ENCODE peak calls at places on chromosomes 4 and X, in six cellular contexts. Z is GM12878, S is SK-N-SH, L is H1, N is HepG2, H is HCT116. W is an unnamed sample.

GRCh38 chr4:10873809-10874208 is 189.2 kb upstream of the CLNK start:
- DNase-seq in Z (no peak), S (no peak), L (no peak), N (no peak), H (no peak), W (no peak)

GRCh38 chrX:13498220-13498619 is 71.2 kb upstream of the EGFL6 start:
- DNase-seq in Z (no peak), S (no peak), L (no peak), N (no peak), H (no peak), W (no peak)

GRCh38 chr4:168549145-168549544 is 52.3 kb downstream of the PALLD start:
- DNase-seq in Z (no peak), S (no peak), L (no peak), N (no peak), H (no peak), W (no peak)

GRCh38 chr4:4914059-4914820 is 54.8 kb downstream of the MSX1 start:
- DNase-seq in Z (no peak), S (no peak), L (no peak), N (no peak), H (no peak), W (peak; percentile 7)

GRCh38 chr4:21802406-21802805 is 146.2 kb downstream of the KCNIP4 start:
- DNase-seq in Z (no peak), S (no peak), L (no peak), N (no peak), H (no peak), W (no peak)

GRCh38 chr4:4852591-4853362 is 6.7 kb upstream of the MSX1 start:
- DNase-seq in Z (no peak), S (peak; percentile 79), L (no peak), N (no peak), H (no peak), W (no peak)

GRCh38 chrX:19804168-19804567 is 83.2 kb downstream of the SH3KBP1 start:
- DNase-seq in Z (no peak), S (no peak), L (no peak), N (no peak), H (no peak), W (no peak)

GRCh38 chrX:148582353-148582752 is 81.9 kb downstream of the AFF2 start:
- DNase-seq in Z (no peak), S (no peak), L (no peak), N (no peak), H (no peak), W (no peak)

GRCh38 chrX:29721152-29721551 is 494.2 kb upstream of the MAGEB2 start:
- DNase-seq in Z (no peak), S (no peak), L (no peak), N (no peak), H (no peak), W (no peak)

GRCh38 chrX:130756233-130756632 is 146.8 kb downstream of the ENOX2 start:
- DNase-seq in Z (no peak), S (no peak), L (no peak), N (no peak), H (no peak), W (no peak)

GRCh38 chrX:23478056-23478455 is 143.4 kb downstream of the PTCHD1 start:
- DNase-seq in Z (no peak), S (no peak), L (no peak), N (no peak), H (no peak), W (no peak)

GRCh38 chr4:156790866-156791265 is 180.7 kb downstream of the PDGFC start:
- DNase-seq in Z (no peak), S (no peak), L (no peak), N (peak; percentile 53), H (no peak), W (no peak)

GRCh38 chr4:161003418-161004057 is 1160.3 kb downstream of the FSTL5 start:
- DNase-seq in Z (no peak), S (no peak), L (no peak), N (no peak), H (no peak), W (no peak)

GRCh38 chr4:57265831-57266582 is 155.8 kb upstream of the IGFBP7 start:
- DNase-seq in Z (no peak), S (no peak), L (peak; percentile 36), N (no peak), H (no peak), W (no peak)

GRCh38 chr4:68498413-68499007 is 51.2 kb downstream of the TMPRSS11E start:
- DNase-seq in Z (peak; percentile 30), S (peak; percentile 33), L (peak; percentile 10), N (peak; percentile 78), H (peak; percentile 53), W (peak; percentile 53)

GRCh38 chrX:96771500-96771899 is 86.9 kb downstream of the DIAPH2 start:
- DNase-seq in Z (no peak), S (no peak), L (no peak), N (no peak), H (no peak), W (no peak)

GRCh38 chrX:11064851-11065600 is 46.1 kb upstream of the HCCS start:
- DNase-seq in Z (no peak), S (no peak), L (no peak), N (no peak), H (no peak), W (no peak)

GRCh38 chrX:24963823-24964222 is 51.9 kb downstream of the ARX start:
- DNase-seq in Z (no peak), S (no peak), L (no peak), N (no peak), H (no peak), W (no peak)

GRCh38 chr4:62683799-62684566 is 1483.9 kb downstream of the ADGRL3 start:
- DNase-seq in Z (no peak), S (no peak), L (no peak), N (no peak), H (no peak), W (no peak)

GRCh38 chr4:139556071-139556734 is at the start of gene SETD7:
- DNase-seq in Z (no peak), S (peak; percentile 76), L (peak; percentile 59), N (no peak), H (peak; percentile 57), W (no peak)

GRCh38 chr4:185787926-185788679 is 23.9 kb downstream of the SORBS2 start:
- DNase-seq in Z (no peak), S (no peak), L (no peak), N (no peak), H (no peak), W (no peak)

GRCh38 chr4:76200771-76201224 is 12.8 kb downstream of the SCARB2 start:
- DNase-seq in Z (no peak), S (no peak), L (no peak), N (peak; percentile 77), H (no peak), W (no peak)

GRCh38 chrX:120428309-120428708 is 40.8 kb downstream of the LAMP2 start:
- DNase-seq in Z (no peak), S (no peak), L (no peak), N (no peak), H (no peak), W (no peak)

GRCh38 chr4:108385076-108385475 is 216.3 kb upstream of the LEF1 start:
- DNase-seq in Z (no peak), S (no peak), L (no peak), N (no peak), H (no peak), W (no peak)

DNA sequence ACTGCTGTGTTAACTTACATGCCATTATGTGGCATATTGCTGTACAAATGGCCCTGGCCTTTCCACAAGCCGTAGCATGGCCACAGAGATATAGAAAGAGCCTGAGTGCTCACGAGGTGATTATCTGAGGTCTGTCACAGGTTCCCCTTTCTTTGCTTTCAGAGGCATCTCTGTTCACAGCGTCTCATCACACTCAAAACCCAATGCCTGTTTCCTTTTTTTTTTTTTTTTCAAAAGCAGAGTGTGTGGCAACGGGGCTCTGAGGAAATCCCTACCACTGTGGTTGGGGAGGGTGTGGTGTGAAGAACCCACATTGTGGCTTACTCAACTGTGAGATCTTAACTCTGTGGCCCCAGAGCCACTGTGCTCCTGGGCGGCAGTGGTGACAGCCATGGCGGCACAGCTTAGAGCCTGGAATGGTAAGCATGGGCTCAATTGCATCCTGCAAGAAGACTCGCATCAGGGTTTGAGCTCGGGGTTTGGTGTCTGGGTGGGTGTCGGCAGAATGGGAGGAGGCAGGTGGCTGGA is 30.8 kb downstream of the RTL5 start:
- DNase-seq in Z (peak; percentile 70), S (no peak), L (no peak), N (no peak), H (no peak), W (no peak)
- TF ChIP-seq SIN3A in Z (no peak), S (no peak), L (no peak), N (no peak), H (no peak), W (no peak)

DNA sequence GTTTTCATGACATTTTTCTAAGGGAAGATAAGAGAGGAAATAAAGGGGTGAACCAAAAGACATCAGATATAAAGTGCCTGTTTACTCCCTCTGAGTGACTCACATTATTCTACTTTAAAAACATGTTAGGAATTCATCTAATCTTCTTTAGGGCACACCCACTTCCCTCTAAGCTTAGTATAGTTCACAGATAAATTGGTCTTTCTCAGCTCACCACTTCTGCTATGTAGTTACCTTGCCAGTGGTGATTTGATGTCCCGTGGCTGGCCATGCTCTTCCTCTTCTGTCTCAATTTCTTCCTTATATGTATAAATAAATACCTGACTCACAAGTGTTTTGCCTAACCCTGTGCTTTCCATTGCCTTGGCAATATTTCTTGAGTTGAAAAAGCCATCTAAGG is 96.8 kb downstream of the PDLIM5 start:
- DNase-seq in Z (no peak), S (no peak), L (no peak), N (peak; percentile 71), H (peak; percentile 43), W (peak; percentile 24)
- TF ChIP-seq SIN3A in Z (no peak), S (no peak), L (no peak), N (no peak), H (no peak), W (no peak)

GRCh38 chrX:151505796-151506195 is 57.7 kb upstream of the PASD1 start:
- DNase-seq in Z (no peak), S (peak; percentile 4), L (no peak), N (peak; percentile 3), H (peak; percentile 8), W (no peak)
- TF ChIP-seq SIN3A in Z (no peak), S (no peak), L (no peak), N (no peak), H (no peak), W (no peak)

GRCh38 chr4:1060646-1061371 is 49.4 kb downstream of the FGFRL1 start:
- DNase-seq in Z (no peak), S (no peak), L (no peak), N (no peak), H (no peak), W (no peak)

GRCh38 chr4:1060121-1060520 is 48.7 kb downstream of the FGFRL1 start:
- DNase-seq in Z (no peak), S (no peak), L (no peak), N (no peak), H (no peak), W (no peak)

GRCh38 chr4:1057403-1057745 is 45.9 kb downstream of the FGFRL1 start:
- DNase-seq in Z (no peak), S (no peak), L (no peak), N (no peak), H (no peak), W (no peak)

GRCh38 chr4:1058198-1058996 is 47.0 kb downstream of the FGFRL1 start:
- DNase-seq in Z (no peak), S (no peak), L (no peak), N (no peak), H (no peak), W (no peak)

GRCh38 chr4:1058997-1059665 is 47.7 kb downstream of the FGFRL1 start:
- DNase-seq in Z (no peak), S (no peak), L (no peak), N (no peak), H (no peak), W (no peak)
- TF ChIP-seq SIN3A in Z (no peak), S (no peak), L (no peak), N (no peak), H (no peak), W (no peak)

GRCh38 chr4:27084685-27085356 is 224.2 kb downstream of the STIM2 start:
- DNase-seq in Z (no peak), S (peak; percentile 52), L (no peak), N (no peak), H (no peak), W (no peak)
- TF ChIP-seq SIN3A in Z (no peak), S (no peak), L (no peak), N (no peak), H (no peak), W (no peak)